ENCODE peak calls at places on chromosomes 7 and 10, in eight cellular contexts. C is GM12865, W is lower leg skin, Y is SK-N-SH, B is esophagus squamous epithelium, L is GM23338, O is HCT116, I is OCI-LY7. H is an unnamed sample.
A peak's percentile ranks its signal among the peaks of the same experiment; 100 is the strongest.

GRCh38 chr10:124942317-124943169 is 620 bp downstream of the ZRANB1 start:
- DNase-seq in C (no peak), W (no peak), Y (no peak), B (no peak), L (no peak), O (no peak), I (no peak), H (no peak)

GRCh38 chr7:96236198-96237039 is 85.5 kb downstream of the SLC25A13 start:
- DNase-seq in C (no peak), W (no peak), Y (peak; percentile 42), B (no peak), L (no peak), O (peak; percentile 18), I (no peak), H (no peak)

GRCh38 chr10:22617516-22617915 is 96.9 kb downstream of the PIP4K2A start:
- DNase-seq in C (peak; percentile 48), W (no peak), Y (no peak), B (no peak), L (no peak), O (no peak), I (peak; percentile 40), H (no peak)

GRCh38 chr10:15571570-15571969 is 148.2 kb downstream of the ITGA8 start:
- DNase-seq in C (no peak), W (no peak), Y (no peak), B (no peak), L (no peak), O (no peak), I (no peak), H (no peak)

GRCh38 chr10:86665868-86666267 is 2.4 kb upstream of the LDB3 start:
- DNase-seq in C (no peak), W (no peak), Y (peak; percentile 74), B (no peak), L (no peak), O (no peak), I (no peak), H (no peak)

GRCh38 chr10:69096045-69096444 is 8.1 kb downstream of the SRGN start:
- DNase-seq in C (peak; percentile 61), W (no peak), Y (no peak), B (no peak), L (no peak), O (no peak), I (no peak), H (no peak)

GRCh38 chr7:144738708-144739314 is 97.0 kb downstream of the TPK1 start:
- DNase-seq in C (peak; percentile 51), W (no peak), Y (peak; percentile 15), B (no peak), L (peak; percentile 45), O (peak; percentile 18), I (peak; percentile 60), H (no peak)

GRCh38 chr7:24829787-24830186 is 72.5 kb upstream of the GSDME start:
- DNase-seq in C (no peak), W (no peak), Y (no peak), B (no peak), L (no peak), O (no peak), I (no peak), H (no peak)

GRCh38 chr10:132259674-132260073 is 48.1 kb downstream of the STK32C start:
- DNase-seq in C (no peak), W (no peak), Y (no peak), B (no peak), L (no peak), O (no peak), I (no peak), H (no peak)

GRCh38 chr7:40824461-40824860 is 689.7 kb downstream of the SUGCT start:
- DNase-seq in C (no peak), W (no peak), Y (no peak), B (no peak), L (no peak), O (no peak), I (no peak), H (no peak)

GRCh38 chr10:68543004-68543918 is 15.9 kb upstream of the SLC25A16 start:
- DNase-seq in C (peak; percentile 67), W (no peak), Y (no peak), B (no peak), L (no peak), O (peak; percentile 48), I (no peak), H (no peak)

GRCh38 chr10:11035318-11035920 is 17.7 kb downstream of the CELF2 start:
- DNase-seq in C (no peak), W (peak; percentile 93), Y (no peak), B (no peak), L (peak; percentile 59), O (no peak), I (no peak), H (no peak)

GRCh38 chr7:26006421-26006820 is 145.6 kb upstream of the NFE2L3 start:
- DNase-seq in C (no peak), W (no peak), Y (no peak), B (no peak), L (no peak), O (no peak), I (no peak), H (no peak)

GRCh38 chr10:100668001-100668400 is 77.4 kb upstream of the PAX2 start:
- DNase-seq in C (no peak), W (no peak), Y (no peak), B (no peak), L (no peak), O (no peak), I (no peak), H (no peak)

GRCh38 chr7:30463400-30464145 is 15.0 kb downstream of the NOD1 start:
- DNase-seq in C (peak; percentile 61), W (no peak), Y (no peak), B (no peak), L (no peak), O (no peak), I (peak; percentile 48), H (no peak)

GRCh38 chr7:30460246-30460633 is 18.3 kb downstream of the NOD1 start:
- DNase-seq in C (no peak), W (no peak), Y (peak; percentile 51), B (no peak), L (no peak), O (no peak), I (no peak), H (no peak)

GRCh38 chr7:30464231-30464660 is 14.3 kb downstream of the NOD1 start:
- DNase-seq in C (peak; percentile 49), W (peak; percentile 83), Y (no peak), B (no peak), L (no peak), O (no peak), I (peak; percentile 32), H (peak; percentile 51)

GRCh38 chr7:30458311-30458710 is 20.3 kb downstream of the NOD1 start:
- DNase-seq in C (no peak), W (no peak), Y (no peak), B (no peak), L (no peak), O (no peak), I (no peak), H (no peak)

DNA sequence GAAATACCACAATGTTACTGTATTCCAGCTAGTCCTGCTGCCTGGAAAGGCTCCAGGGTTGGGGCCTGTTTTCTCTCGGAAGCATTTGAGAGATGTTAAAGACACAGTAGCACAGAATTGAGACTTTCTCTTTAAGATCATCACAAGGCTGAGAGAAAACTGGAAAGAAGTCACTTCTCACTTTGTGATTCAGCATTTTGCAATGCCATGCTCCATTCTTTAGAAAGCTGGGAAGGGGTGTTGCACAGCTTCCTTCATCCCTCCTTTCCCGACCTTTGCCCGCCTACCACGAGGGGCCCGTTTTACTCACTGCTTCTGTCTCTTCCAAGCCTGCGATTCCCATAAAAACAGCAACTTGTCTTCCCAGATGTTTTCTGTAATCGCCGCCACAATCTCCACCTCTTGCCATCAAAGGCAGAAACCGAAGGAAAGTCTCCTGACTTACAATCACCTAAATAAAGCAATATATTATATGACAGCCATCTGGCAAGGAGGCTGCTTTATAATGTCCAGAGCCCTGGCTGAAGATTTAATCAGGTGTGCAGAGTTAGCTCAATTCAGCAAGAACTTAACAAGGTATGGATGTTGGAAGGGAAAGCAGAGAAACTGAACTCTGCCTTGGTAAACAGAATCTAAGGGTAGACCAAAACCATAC is 18.9 kb downstream of the NOD1 start:
- DNase-seq in C (no peak), W (peak; percentile 93), Y (peak; percentile 62), B (no peak), L (no peak), O (no peak), I (no peak), H (no peak)
- H3K4me3 ChIP-seq in C (no peak overlapping the region), W (no peak overlapping the region), Y (peak overlapping the region; percentile 42), B (no peak overlapping the region), L (no peak overlapping the region), O (no peak overlapping the region), I (no peak overlapping the region), H (no peak overlapping the region)

GRCh38 chr10:103696411-103697145 is 158.8 kb downstream of the SH3PXD2A start:
- DNase-seq in C (peak; percentile 84), W (peak; percentile 93), Y (peak; percentile 46), B (no peak), L (peak; percentile 82), O (peak; percentile 83), I (peak; percentile 51), H (peak; percentile 74)
- TF ChIP-seq CTCF in C (peak; percentile 43), W (no peak), Y (peak; percentile 58), B (peak; percentile 20), L (peak; percentile 29), O (peak; percentile 79), I (peak; percentile 67), H (peak; percentile 37)

DNA sequence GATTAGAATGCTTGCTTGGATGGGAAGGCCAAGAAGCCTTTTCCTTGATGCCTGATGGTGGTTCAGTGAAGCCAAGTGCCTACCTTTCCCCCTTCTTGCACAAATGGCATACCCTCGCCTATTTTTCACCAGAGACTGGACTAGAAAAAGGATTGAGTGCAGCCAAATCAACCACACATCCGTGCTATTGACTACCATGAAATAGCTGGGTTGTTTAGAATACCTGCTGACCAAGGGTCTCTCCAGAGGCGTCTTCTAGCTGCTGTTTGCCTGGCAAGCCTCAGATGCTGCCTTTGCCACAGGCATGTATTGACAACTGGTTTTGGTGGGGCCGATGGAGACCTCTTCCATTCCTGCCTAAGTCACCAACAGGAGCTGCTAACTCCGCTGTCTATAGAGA is 146.5 kb downstream of the NRF1 start:
- DNase-seq in C (no peak), W (no peak), Y (no peak), B (no peak), L (no peak), O (no peak), I (no peak), H (no peak)
- H3K4me3 ChIP-seq in C (no peak overlapping the region), W (no peak overlapping the region), Y (no peak overlapping the region), B (no peak overlapping the region), L (no peak overlapping the region), O (no peak overlapping the region), I (no peak overlapping the region), H (no peak overlapping the region)

GRCh38 chr10:109953745-109954144 is 30.4 kb upstream of the XPNPEP1 start:
- DNase-seq in C (no peak), W (no peak), Y (no peak), B (no peak), L (no peak), O (no peak), I (no peak), H (no peak)

GRCh38 chr10:109959571-109960145 is 36.3 kb upstream of the XPNPEP1 start:
- DNase-seq in C (no peak), W (no peak), Y (no peak), B (no peak), L (no peak), O (no peak), I (no peak), H (no peak)

GRCh38 chr10:109957092-109957797 is 33.9 kb upstream of the XPNPEP1 start:
- DNase-seq in C (peak; percentile 93), W (no peak), Y (no peak), B (no peak), L (no peak), O (no peak), I (peak; percentile 23), H (peak; percentile 75)

GRCh38 chr10:109958059-109958458 is 34.7 kb upstream of the XPNPEP1 start:
- DNase-seq in C (no peak), W (no peak), Y (no peak), B (no peak), L (no peak), O (no peak), I (no peak), H (no peak)

GRCh38 chr10:109956454-109957091 is 33.3 kb upstream of the XPNPEP1 start:
- DNase-seq in C (peak; percentile 85), W (no peak), Y (peak; percentile 66), B (no peak), L (peak; percentile 88), O (peak; percentile 60), I (peak; percentile 69), H (no peak)
- TF ChIP-seq CTCF in C (peak; percentile 65), W (no peak), Y (peak; percentile 74), B (peak; percentile 28), L (peak; percentile 88), O (peak; percentile 97), I (peak; percentile 93), H (peak; percentile 76)